ENCODE peak calls at places on chromosomes 7 and 10, in seven cellular contexts. N is cardiac fibroblast, Q is HFF-Myc, C is mucosa of descending colon, K is fibroblast of the aortic adventitia, D is K562, X is esophagus squamous epithelium. R is an unnamed sample.

GRCh38 chr10:123562811-123563580 is 103.2 kb upstream of the GPR26 start:
- DNase-seq in N (no peak), Q (no peak), C (no peak), K (no peak), D (no peak), X (no peak), R (no peak)

GRCh38 chr10:52443419-52444388 is 129.6 kb downstream of the DKK1 start:
- DNase-seq in N (peak), Q (peak), C (no peak), K (peak), D (no peak), X (no peak), R (peak)

GRCh38 chr10:132363921-132364593 is 32.1 kb downstream of the LRRC27 start:
- DNase-seq in N (peak), Q (no peak), C (no peak), K (no peak), D (peak), X (no peak), R (peak)

GRCh38 chr10:83539528-83540308 is 599.6 kb upstream of the GHITM start:
- DNase-seq in N (peak), Q (no peak), C (peak), K (peak), D (no peak), X (no peak), R (peak)

GRCh38 chr7:70630647-70631457 is 501.1 kb upstream of the GALNT17 start:
- DNase-seq in N (no peak), Q (no peak), C (no peak), K (peak), D (no peak), X (no peak), R (peak)

GRCh38 chr10:112706580-112706979 is 243.5 kb upstream of the TCF7L2 start:
- DNase-seq in N (no peak), Q (no peak), C (no peak), K (no peak), D (no peak), X (no peak), R (no peak)

GRCh38 chr7:110522751-110523200 is 568.2 kb upstream of the LRRN3 start:
- DNase-seq in N (no peak), Q (no peak), C (peak), K (no peak), D (no peak), X (no peak), R (no peak)

GRCh38 chr10:114914545-114914944 is 23.4 kb upstream of the TRUB1 start:
- DNase-seq in N (no peak), Q (no peak), C (no peak), K (no peak), D (no peak), X (no peak), R (no peak)

GRCh38 chr7:133650067-133650466 is 397.2 kb downstream of the EXOC4 start:
- DNase-seq in N (peak), Q (no peak), C (no peak), K (peak), D (no peak), X (no peak), R (peak)

GRCh38 chr10:56318816-56319215 is 42.2 kb downstream of the ZWINT start:
- DNase-seq in N (no peak), Q (no peak), C (no peak), K (no peak), D (no peak), X (no peak), R (no peak)

GRCh38 chr7:19405546-19405945 is 260.3 kb upstream of the FERD3L start:
- DNase-seq in N (peak), Q (no peak), C (no peak), K (peak), D (no peak), X (no peak), R (peak)

GRCh38 chr10:48801026-48801425 is 116.4 kb downstream of the WDFY4 start:
- DNase-seq in N (peak), Q (no peak), C (no peak), K (peak), D (no peak), X (no peak), R (peak)

GRCh38 chr7:1781369-1781768 is 111.3 kb downstream of the ELFN1 start:
- DNase-seq in N (no peak), Q (no peak), C (no peak), K (no peak), D (no peak), X (no peak), R (no peak)

GRCh38 chr10:79143879-79144278 is 75.1 kb downstream of the ZMIZ1 start:
- DNase-seq in N (no peak), Q (no peak), C (no peak), K (no peak), D (no peak), X (no peak), R (no peak)

GRCh38 chr10:834493-834892 is 97.0 kb downstream of the LARP4B start:
- DNase-seq in N (no peak), Q (no peak), C (no peak), K (no peak), D (no peak), X (no peak), R (no peak)

GRCh38 chr7:17275749-17276671 is 22.4 kb upstream of the AHR start:
- DNase-seq in N (peak), Q (no peak), C (no peak), K (peak), D (no peak), X (no peak), R (peak)

GRCh38 chr10:71333154-71333887 is 14.3 kb downstream of the SLC29A3 start:
- DNase-seq in N (no peak), Q (no peak), C (no peak), K (no peak), D (no peak), X (no peak), R (no peak)

GRCh38 chr7:43130347-43130746 is 17.9 kb downstream of the HECW1 start:
- DNase-seq in N (no peak), Q (no peak), C (no peak), K (no peak), D (no peak), X (no peak), R (no peak)

GRCh38 chr7:52085610-52086009 is 769.0 kb upstream of the COBL start:
- DNase-seq in N (no peak), Q (no peak), C (no peak), K (no peak), D (no peak), X (no peak), R (no peak)

GRCh38 chr7:41448104-41448503 is 254.8 kb downstream of the INHBA start:
- DNase-seq in N (peak), Q (no peak), C (no peak), K (peak), D (no peak), X (no peak), R (peak)

GRCh38 chr7:42972703-42973500 is 40.7 kb downstream of the MRPL32 start:
- DNase-seq in N (peak), Q (peak), C (peak), K (peak), D (peak), X (no peak), R (peak)

GRCh38 chr7:87497482-87497881 is 22.0 kb upstream of the ABCB4 start:
- DNase-seq in N (no peak), Q (no peak), C (no peak), K (no peak), D (no peak), X (no peak), R (no peak)

GRCh38 chr10:5125315-5126044 is 31.3 kb downstream of the AKR1C3 start:
- DNase-seq in N (peak), Q (no peak), C (no peak), K (no peak), D (no peak), X (no peak), R (peak)

GRCh38 chr7:88306590-88307048 is at the start of gene STEAP4:
- DNase-seq in N (peak), Q (no peak), C (peak), K (peak), D (no peak), X (peak), R (peak)

GRCh38 chr10:129921065-129921670 is 42.9 kb downstream of the EBF3 start:
- DNase-seq in N (no peak), Q (no peak), C (no peak), K (no peak), D (no peak), X (no peak), R (no peak)

GRCh38 chr7:38630720-38631673 is at the start of gene AMPH:
- DNase-seq in N (peak), Q (no peak), C (peak), K (peak), D (peak), X (no peak), R (peak)

GRCh38 chr10:117503170-117503885 is 39.2 kb upstream of the EMX2 start:
- DNase-seq in N (peak), Q (peak), C (no peak), K (peak), D (no peak), X (no peak), R (peak)

GRCh38 chr10:112711366-112711765 is 238.7 kb upstream of the TCF7L2 start:
- DNase-seq in N (peak), Q (peak), C (no peak), K (peak), D (no peak), X (no peak), R (peak)

GRCh38 chr7:2978403-2978802 is 65.3 kb downstream of the CARD11 start:
- DNase-seq in N (no peak), Q (no peak), C (peak), K (no peak), D (no peak), X (no peak), R (no peak)

GRCh38 chr7:86943447-86943846 is 116.0 kb downstream of the ELAPOR2 start:
- DNase-seq in N (no peak), Q (no peak), C (no peak), K (no peak), D (no peak), X (no peak), R (no peak)

GRCh38 chr10:79335470-79336235 is 11.6 kb upstream of the PPIF start:
- DNase-seq in N (no peak), Q (no peak), C (no peak), K (no peak), D (no peak), X (no peak), R (no peak)

GRCh38 chr10:69721690-69722310 is 79.9 kb upstream of the COL13A1 start:
- DNase-seq in N (peak), Q (no peak), C (peak), K (peak), D (no peak), X (no peak), R (no peak)

GRCh38 chr7:119482209-119482608 is 790.8 kb upstream of the KCND2 start:
- DNase-seq in N (peak), Q (no peak), C (no peak), K (peak), D (no peak), X (no peak), R (peak)

DNA sequence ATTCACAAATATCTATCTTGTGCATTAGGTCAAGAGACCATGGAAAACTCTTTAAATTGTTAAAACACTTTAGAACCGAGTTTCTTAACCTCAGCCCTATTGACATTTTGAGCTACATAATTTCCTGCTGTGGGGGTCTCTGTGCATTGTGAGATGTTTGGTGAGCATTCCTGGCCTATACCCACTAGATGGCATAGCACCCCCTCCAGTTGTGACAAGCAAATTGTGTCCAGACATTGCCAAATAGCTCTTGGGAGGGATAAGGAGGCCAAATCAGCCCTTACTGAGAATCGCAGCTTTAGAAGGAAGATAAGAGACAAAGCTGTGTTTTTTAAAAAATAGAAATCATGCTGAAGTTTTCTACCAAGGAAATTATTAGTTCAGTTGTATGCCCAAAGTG is 1158.5 kb upstream of the C7orf33 start:
- DNase-seq in N (peak), Q (no peak), C (no peak), K (peak), D (no peak), X (no peak), R (peak)
- TF ChIP-seq CTCF in N (peak), Q (peak), C (no peak), K (peak), D (no peak), X (no peak), R (peak)

DNA sequence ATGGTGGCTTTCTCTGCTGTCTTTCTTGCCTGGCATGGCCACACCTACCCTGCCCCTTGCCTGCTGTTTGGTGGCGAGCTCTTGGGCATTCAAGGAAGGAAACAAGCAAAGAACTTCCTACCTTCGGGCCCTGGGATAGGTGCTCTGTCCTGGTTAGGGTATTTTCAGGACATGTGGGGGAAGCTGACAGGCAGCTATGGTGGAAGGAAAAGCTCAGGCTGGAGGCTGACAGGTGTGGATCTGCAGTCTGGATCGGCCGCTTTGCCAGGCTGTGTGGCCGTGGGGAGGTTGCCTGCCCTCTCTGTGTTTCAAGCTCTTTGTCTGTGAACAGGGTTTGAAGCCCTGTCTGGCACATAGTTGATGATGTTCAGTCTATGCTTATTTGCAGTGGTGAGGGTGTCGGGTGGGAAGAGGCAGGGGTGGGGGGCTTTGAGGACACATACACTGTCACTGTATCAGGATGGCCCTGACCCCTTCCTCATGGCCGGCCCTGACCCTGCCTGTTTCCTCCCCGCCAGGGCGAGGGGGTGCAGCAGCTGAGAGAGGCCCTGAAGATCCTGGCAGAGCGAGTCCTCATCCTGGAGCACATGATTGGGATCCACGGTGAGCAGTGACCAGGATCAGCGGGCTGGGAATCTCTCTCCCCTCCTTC is 73.7 kb downstream of the MYL10 start:
- DNase-seq in N (no peak), Q (no peak), C (no peak), K (no peak), D (no peak), X (no peak), R (no peak)
- H3K4me3 ChIP-seq in N (no peak), Q (no peak), C (no peak), K (no peak), D (no peak), X (no peak), R (no peak)

GRCh38 chr7:20786049-20786412 is 655 bp downstream of the SP8 start:
- DNase-seq in N (no peak), Q (no peak), C (no peak), K (no peak), D (no peak), X (no peak), R (no peak)

GRCh38 chr7:20785211-20786048 is 1.3 kb downstream of the SP8 start:
- DNase-seq in N (no peak), Q (no peak), C (peak), K (no peak), D (no peak), X (no peak), R (no peak)

GRCh38 chr7:20784311-20785210 is 2.1 kb downstream of the SP8 start:
- DNase-seq in N (no peak), Q (no peak), C (no peak), K (no peak), D (no peak), X (no peak), R (peak)

GRCh38 chr7:20783131-20783715 is 3.5 kb downstream of the SP8 start:
- DNase-seq in N (no peak), Q (no peak), C (no peak), K (no peak), D (no peak), X (no peak), R (no peak)

GRCh38 chr7:20783716-20784310 is 2.9 kb downstream of the SP8 start:
- DNase-seq in N (no peak), Q (no peak), C (peak), K (no peak), D (no peak), X (no peak), R (peak)
- TF ChIP-seq CTCF in N (no peak), Q (no peak), C (no peak), K (no peak), D (no peak), X (no peak), R (no peak)

GRCh38 chr10:104273899-104274575 is 5.1 kb downstream of the GSTO2 start:
- DNase-seq in N (peak), Q (no peak), C (no peak), K (peak), D (no peak), X (no peak), R (peak)
- H3K4me3 ChIP-seq in N (no peak), Q (no peak), C (no peak), K (no peak), D (no peak), X (no peak), R (no peak)

DNA sequence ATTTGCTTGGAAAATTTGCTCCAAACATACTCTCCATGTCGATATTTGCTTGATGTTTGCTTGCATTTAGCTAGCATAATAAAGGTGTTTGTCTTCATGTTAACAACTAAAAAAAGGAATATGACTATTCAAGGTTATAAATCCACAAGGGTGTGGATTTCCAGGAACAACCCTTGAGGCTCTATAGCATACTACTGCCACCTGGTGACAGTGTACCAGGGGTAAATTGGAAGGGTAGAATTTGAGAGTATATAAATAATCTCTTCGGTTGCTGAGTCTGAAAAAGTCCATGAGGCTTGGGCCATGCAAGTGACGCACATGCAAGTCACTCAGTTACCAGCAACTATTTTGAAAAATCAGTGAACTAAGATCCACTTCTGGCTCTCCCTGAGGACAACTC is 68.4 kb downstream of the SLIT1 start:
- DNase-seq in N (peak), Q (no peak), C (peak), K (peak), D (peak), X (no peak), R (peak)
- TF ChIP-seq CTCF in N (no peak), Q (peak), C (no peak), K (peak), D (peak), X (no peak), R (peak)

DNA sequence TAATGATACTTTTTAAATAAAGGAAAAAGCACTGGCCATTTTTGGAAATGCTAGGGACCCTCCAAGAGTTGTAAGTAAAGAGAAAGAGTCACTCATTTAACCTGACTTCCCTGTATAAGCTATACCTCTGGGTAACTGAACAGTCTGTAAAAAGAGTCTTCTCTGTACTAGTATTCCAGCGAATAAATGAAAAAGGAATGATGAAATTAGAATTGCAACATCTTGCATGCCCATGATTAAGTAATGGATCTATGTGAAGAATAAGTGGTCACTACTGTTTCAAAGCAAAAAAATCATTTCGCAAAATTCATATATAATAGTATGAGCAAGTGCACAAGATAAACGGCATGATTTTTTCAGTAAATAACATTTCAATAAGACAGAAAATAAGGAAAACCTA is 116.8 kb downstream of the ZFAND4 start:
- DNase-seq in N (peak), Q (no peak), C (no peak), K (peak), D (no peak), X (no peak), R (peak)
- H3K4me3 ChIP-seq in N (no peak), Q (no peak), C (no peak), K (no peak), D (no peak), X (no peak), R (no peak)

DNA sequence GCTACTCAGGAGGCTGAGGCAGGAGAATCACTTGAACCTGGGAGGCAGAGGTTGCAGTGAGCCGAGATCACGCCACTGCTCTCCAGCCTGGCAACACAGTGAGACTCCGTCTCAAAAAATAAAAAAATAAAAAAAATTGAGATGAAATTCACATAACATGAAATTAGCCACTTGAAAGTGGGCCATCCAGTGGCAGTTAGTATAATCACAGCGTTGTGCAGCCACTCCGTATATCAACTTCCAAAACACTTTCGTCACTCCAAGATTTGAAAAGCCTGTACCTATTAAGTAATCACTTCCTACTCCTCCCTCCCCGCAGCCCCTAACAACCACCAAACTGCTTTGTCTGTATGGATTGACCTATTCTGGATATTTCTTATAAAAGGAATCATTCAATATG is 20.7 kb upstream of the CACUL1 start:
- DNase-seq in N (peak), Q (no peak), C (no peak), K (no peak), D (no peak), X (no peak), R (no peak)
- TF ChIP-seq CTCF in N (peak), Q (no peak), C (no peak), K (peak), D (peak), X (no peak), R (peak)

GRCh38 chr7:120873367-120873766 is 15.4 kb upstream of the TSPAN12 start:
- DNase-seq in N (no peak), Q (no peak), C (no peak), K (no peak), D (no peak), X (no peak), R (no peak)

GRCh38 chr7:120877706-120878105 is 19.8 kb upstream of the TSPAN12 start:
- DNase-seq in N (no peak), Q (no peak), C (no peak), K (no peak), D (no peak), X (no peak), R (peak)

GRCh38 chr7:120874722-120875121 is 16.8 kb upstream of the TSPAN12 start:
- DNase-seq in N (no peak), Q (no peak), C (no peak), K (no peak), D (no peak), X (no peak), R (no peak)

GRCh38 chr7:120876922-120877321 is 19.0 kb upstream of the TSPAN12 start:
- DNase-seq in N (no peak), Q (no peak), C (no peak), K (no peak), D (no peak), X (no peak), R (no peak)

GRCh38 chr7:120874016-120874415 is 16.1 kb upstream of the TSPAN12 start:
- DNase-seq in N (no peak), Q (no peak), C (no peak), K (no peak), D (no peak), X (no peak), R (no peak)
- H3K4me3 ChIP-seq in N (no peak), Q (no peak), C (no peak), K (no peak), D (no peak), X (no peak), R (no peak)

R was measured in fibroblast of mammary gland.